ENCODE peak calls at places on chromosomes 11 and 22, in eight cellular contexts. U is naive thymus-derived CD4-positive, alpha-beta T cell; D is right atrium auricular region; M is neural progenitor cell; V is fibroblast of the aortic adventitia; K is mucosa of descending colon; N is testis; X is fibroblast of mammary gland. R is an unnamed sample.

GRCh38 chr11:123653997-123654565 is 343 bp downstream of the SCN3B start:
- DNase-seq in U (peak; percentile 19), D (no peak), M (peak; percentile 74), V (peak; percentile 35), K (peak; percentile 58), N (peak; percentile 60), X (peak; percentile 18), R (no peak)

GRCh38 chr22:42275970-42276369 is 5.5 kb upstream of the TCF20 start:
- DNase-seq in U (no peak), D (no peak), M (peak; percentile 89), V (no peak), K (no peak), N (no peak), X (no peak), R (no peak)

GRCh38 chr22:16819249-16819648 is 6.0 kb downstream of the XKR3 start:
- DNase-seq in U (no peak), D (no peak), M (no peak), V (peak; percentile 17), K (no peak), N (no peak), X (peak; percentile 53), R (no peak)

GRCh38 chr11:33682446-33682845 is 18.2 kb downstream of the C11orf91 start:
- DNase-seq in U (no peak), D (no peak), M (no peak), V (no peak), K (no peak), N (peak; percentile 36), X (no peak), R (no peak)

GRCh38 chr22:43096420-43096819 is 7.2 kb upstream of the TTLL1 start:
- DNase-seq in U (no peak), D (no peak), M (no peak), V (no peak), K (no peak), N (no peak), X (no peak), R (no peak)

GRCh38 chr11:70423523-70424505 is 25.5 kb downstream of the CTTN start:
- DNase-seq in U (no peak), D (no peak), M (peak; percentile 23), V (peak; percentile 70), K (no peak), N (no peak), X (peak; percentile 95), R (no peak)

GRCh38 chr11:73916435-73916834 is 34.4 kb upstream of the DNAJB13 start:
- DNase-seq in U (no peak), D (no peak), M (no peak), V (peak; percentile 22), K (no peak), N (no peak), X (peak; percentile 43), R (no peak)

GRCh38 chr22:20068640-20069039 is 11.4 kb upstream of the DGCR8 start:
- DNase-seq in U (no peak), D (no peak), M (no peak), V (no peak), K (no peak), N (no peak), X (no peak), R (no peak)

GRCh38 chr11:128553662-128554392 is 33.5 kb downstream of the ETS1 start:
- DNase-seq in U (no peak), D (no peak), M (peak; percentile 21), V (peak; percentile 58), K (no peak), N (no peak), X (peak; percentile 72), R (no peak)

GRCh38 chr11:129815596-129816461 is at the start of gene TMEM45B:
- DNase-seq in U (peak; percentile 33), D (no peak), M (peak; percentile 56), V (no peak), K (peak; percentile 89), N (no peak), X (no peak), R (peak; percentile 16)

GRCh38 chr11:95242202-95242989 is 11.4 kb upstream of the SESN3 start:
- DNase-seq in U (no peak), D (no peak), M (no peak), V (no peak), K (no peak), N (no peak), X (no peak), R (no peak)

GRCh38 chr22:21936151-21936778 is 16.4 kb downstream of the PPM1F start:
- DNase-seq in U (no peak), D (peak; percentile 70), M (no peak), V (no peak), K (no peak), N (no peak), X (peak; percentile 7), R (no peak)

GRCh38 chr11:72669527-72669926 is 4.7 kb downstream of the PDE2A start:
- DNase-seq in U (no peak), D (no peak), M (no peak), V (no peak), K (no peak), N (no peak), X (no peak), R (no peak)

GRCh38 chr22:35740616-35741015 is 22.9 kb downstream of the APOL5 start:
- DNase-seq in U (no peak), D (no peak), M (no peak), V (no peak), K (no peak), N (no peak), X (no peak), R (no peak)

GRCh38 chr11:73680687-73681086 is 34.3 kb downstream of the PLEKHB1 start:
- DNase-seq in U (no peak), D (no peak), M (no peak), V (no peak), K (no peak), N (no peak), X (no peak), R (no peak)

GRCh38 chr11:67022341-67022933 is 497 bp upstream of the SYT12 start:
- DNase-seq in U (no peak), D (no peak), M (no peak), V (peak; percentile 41), K (peak; percentile 69), N (peak; percentile 59), X (peak; percentile 67), R (no peak)

GRCh38 chr11:128478305-128478704 is 109.1 kb downstream of the ETS1 start:
- DNase-seq in U (no peak), D (no peak), M (no peak), V (no peak), K (no peak), N (no peak), X (no peak), R (no peak)

GRCh38 chr11:8681837-8682218 is 637 bp downstream of the TRIM66 start:
- DNase-seq in U (no peak), D (peak; percentile 57), M (no peak), V (no peak), K (no peak), N (no peak), X (no peak), R (no peak)

GRCh38 chr11:113674397-113674685 is 31.8 kb downstream of the TMPRSS5 start:
- DNase-seq in U (no peak), D (no peak), M (no peak), V (peak; percentile 24), K (no peak), N (no peak), X (peak; percentile 28), R (no peak)
- H3K4me3 ChIP-seq in U (no peak overlapping the region), D (no peak overlapping the region), M (no peak overlapping the region), V (no peak overlapping the region), K (no peak overlapping the region), N (no peak overlapping the region), X (no peak overlapping the region), R (no peak overlapping the region)

GRCh38 chr22:28976588-28976987 is 85.0 kb downstream of the C22orf31 start:
- DNase-seq in U (no peak), D (no peak), M (no peak), V (peak; percentile 80), K (no peak), N (no peak), X (peak; percentile 88), R (no peak)

GRCh38 chr22:28978863-28979799 is 82.5 kb downstream of the C22orf31 start:
- DNase-seq in U (no peak), D (no peak), M (no peak), V (no peak), K (no peak), N (no peak), X (peak; percentile 44), R (no peak)

GRCh38 chr22:28977050-28977449 is 84.6 kb downstream of the C22orf31 start:
- DNase-seq in U (no peak), D (no peak), M (peak; percentile 24), V (peak; percentile 31), K (no peak), N (no peak), X (no peak), R (no peak)

GRCh38 chr22:28977481-28977971 is 84.1 kb downstream of the C22orf31 start:
- DNase-seq in U (no peak), D (no peak), M (no peak), V (peak; percentile 47), K (no peak), N (peak; percentile 32), X (peak; percentile 32), R (no peak)

DNA sequence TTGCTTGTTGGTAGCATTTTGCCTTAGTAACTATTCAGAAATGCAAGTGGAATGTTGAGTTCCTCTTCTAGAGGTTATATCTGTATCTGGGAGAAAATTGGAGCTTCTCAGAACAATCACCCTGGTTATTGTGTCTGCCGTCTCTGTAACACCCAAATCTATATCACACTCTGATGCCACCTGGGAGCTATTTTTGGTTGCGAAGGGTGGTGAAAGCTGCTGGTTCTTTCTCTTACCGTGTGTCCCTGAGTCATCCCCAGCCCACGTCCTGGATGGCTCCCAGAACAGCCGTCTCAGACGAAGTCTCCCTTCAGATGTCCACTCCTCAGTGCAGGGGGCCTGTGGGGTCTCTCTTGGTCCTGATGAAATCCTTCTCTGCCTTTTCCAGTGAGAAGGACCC is 83.5 kb downstream of the C22orf31 start:
- DNase-seq in U (no peak), D (peak; percentile 61), M (no peak), V (peak; percentile 28), K (no peak), N (peak; percentile 30), X (peak; percentile 69), R (no peak)
- H3K4me3 ChIP-seq in U (no peak overlapping the region), D (no peak overlapping the region), M (no peak overlapping the region), V (peak overlapping the region; percentile 7), K (no peak overlapping the region), N (no peak overlapping the region), X (no peak overlapping the region), R (no peak overlapping the region)

GRCh38 chr11:60367009-60367408 is 11.3 kb upstream of the MS4A7 start:
- DNase-seq in U (no peak), D (no peak), M (no peak), V (no peak), K (no peak), N (no peak), X (no peak), R (no peak)

GRCh38 chr11:60360621-60361020 is 17.7 kb upstream of the MS4A7 start:
- DNase-seq in U (no peak), D (no peak), M (no peak), V (no peak), K (no peak), N (no peak), X (no peak), R (no peak)

GRCh38 chr11:60367896-60368295 is 10.4 kb upstream of the MS4A7 start:
- DNase-seq in U (no peak), D (no peak), M (no peak), V (no peak), K (no peak), N (no peak), X (no peak), R (no peak)

GRCh38 chr11:60363542-60364525 is 14.5 kb upstream of the MS4A7 start:
- DNase-seq in U (no peak), D (peak; percentile 78), M (peak; percentile 76), V (peak; percentile 57), K (no peak), N (peak; percentile 75), X (peak; percentile 42), R (peak; percentile 28)
- H3K4me3 ChIP-seq in U (no peak overlapping the region), D (no peak overlapping the region), M (no peak overlapping the region), V (no peak overlapping the region), K (no peak overlapping the region), N (no peak overlapping the region), X (no peak overlapping the region), R (no peak overlapping the region)

GRCh38 chr11:43920598-43921419 is 21.6 kb upstream of the C11orf96 start:
- DNase-seq in U (no peak), D (peak; percentile 91), M (no peak), V (peak; percentile 100), K (no peak), N (peak; percentile 64), X (peak; percentile 100), R (no peak)
- H3K4me3 ChIP-seq in U (no peak overlapping the region), D (no peak overlapping the region), M (no peak overlapping the region), V (no peak overlapping the region), K (no peak overlapping the region), N (no peak overlapping the region), X (no peak overlapping the region), R (no peak overlapping the region)